ENCODE peak calls at places on chromosomes 11 and 22, in nine cellular contexts. U is thoracic aorta, C is hepatocyte, T is lung, I is upper lobe of right lung, V is pancreas, D is tibial artery, K is colonic mucosa, S is lower lobe of right lung. Q is an unnamed sample. For H3K27me3 and H3K9me3, the result is how much of the 10 kb centered on the place peaks cover.

GRCh38 chr11:86446924-86447285 is 72.2 kb downstream of the CCDC81 start:
- DNase-seq in U (no peak), C (no peak), T (no peak), I (no peak), V (no peak), D (no peak), K (no peak), S (no peak), Q (no peak)

GRCh38 chr11:24754406-24754805 is 257.6 kb downstream of the LUZP2 start:
- DNase-seq in U (no peak), C (no peak), T (no peak), I (no peak), V (no peak), D (no peak), K (no peak), S (no peak), Q (no peak)

GRCh38 chr11:66856496-66857233 is at the start of gene LRFN4:
- DNase-seq in U (no peak), C (peak), T (no peak), I (peak), V (no peak), D (no peak), K (peak), S (no peak), Q (peak)

GRCh38 chr11:120708511-120709183 is 197.1 kb downstream of the GRIK4 start:
- DNase-seq in U (no peak), C (no peak), T (no peak), I (no peak), V (no peak), D (no peak), K (no peak), S (no peak), Q (no peak)

GRCh38 chr11:65565624-65566453 is 4.4 kb upstream of the ZNRD2 start:
- DNase-seq in U (no peak), C (no peak), T (no peak), I (no peak), V (peak), D (no peak), K (no peak), S (no peak), Q (no peak)

GRCh38 chr11:72491001-72491400 is 56.7 kb upstream of the CLPB start:
- DNase-seq in U (no peak), C (no peak), T (no peak), I (no peak), V (no peak), D (no peak), K (no peak), S (no peak), Q (no peak)

GRCh38 chr11:66419825-66420224 is 1.0 kb upstream of the NPAS4 start:
- DNase-seq in U (no peak), C (no peak), T (no peak), I (no peak), V (no peak), D (no peak), K (no peak), S (no peak), Q (no peak)

GRCh38 chr11:9563196-9563730 is 10.2 kb upstream of the WEE1 start:
- DNase-seq in U (no peak), C (no peak), T (no peak), I (no peak), V (no peak), D (no peak), K (no peak), S (no peak), Q (no peak)

GRCh38 chr22:29642694-29643093 is 39.3 kb downstream of the NF2 start:
- DNase-seq in U (no peak), C (no peak), T (no peak), I (no peak), V (no peak), D (no peak), K (no peak), S (no peak), Q (no peak)

GRCh38 chr11:13303668-13304649 is 26.4 kb downstream of the BMAL1 start:
- DNase-seq in U (no peak), C (no peak), T (no peak), I (no peak), V (no peak), D (no peak), K (no peak), S (no peak), Q (no peak)

GRCh38 chr11:1012740-1013627 is 23.5 kb downstream of the MUC6 start:
- DNase-seq in U (no peak), C (no peak), T (no peak), I (no peak), V (peak), D (no peak), K (no peak), S (no peak), Q (no peak)

GRCh38 chr11:121253951-121254350 is 38.6 kb upstream of the SC5D start:
- DNase-seq in U (no peak), C (no peak), T (peak), I (no peak), V (no peak), D (no peak), K (no peak), S (no peak), Q (no peak)

GRCh38 chr11:122422707-122423106 is 232.8 kb upstream of the UBASH3B start:
- DNase-seq in U (no peak), C (no peak), T (no peak), I (no peak), V (no peak), D (no peak), K (no peak), S (no peak), Q (no peak)

GRCh38 chr11:12164061-12165014 is 53.9 kb downstream of the MICAL2 start:
- DNase-seq in U (no peak), C (peak), T (no peak), I (peak), V (no peak), D (no peak), K (no peak), S (no peak), Q (no peak)

GRCh38 chr11:12287374-12288211 is 89.8 kb upstream of the PARVA start:
- DNase-seq in U (peak), C (peak), T (peak), I (no peak), V (no peak), D (peak), K (peak), S (no peak), Q (peak)

GRCh38 chr11:8832571-8833260 is 78.3 kb upstream of the AKIP1 start:
- DNase-seq in U (no peak), C (peak), T (peak), I (peak), V (no peak), D (no peak), K (no peak), S (peak), Q (peak)

DNA sequence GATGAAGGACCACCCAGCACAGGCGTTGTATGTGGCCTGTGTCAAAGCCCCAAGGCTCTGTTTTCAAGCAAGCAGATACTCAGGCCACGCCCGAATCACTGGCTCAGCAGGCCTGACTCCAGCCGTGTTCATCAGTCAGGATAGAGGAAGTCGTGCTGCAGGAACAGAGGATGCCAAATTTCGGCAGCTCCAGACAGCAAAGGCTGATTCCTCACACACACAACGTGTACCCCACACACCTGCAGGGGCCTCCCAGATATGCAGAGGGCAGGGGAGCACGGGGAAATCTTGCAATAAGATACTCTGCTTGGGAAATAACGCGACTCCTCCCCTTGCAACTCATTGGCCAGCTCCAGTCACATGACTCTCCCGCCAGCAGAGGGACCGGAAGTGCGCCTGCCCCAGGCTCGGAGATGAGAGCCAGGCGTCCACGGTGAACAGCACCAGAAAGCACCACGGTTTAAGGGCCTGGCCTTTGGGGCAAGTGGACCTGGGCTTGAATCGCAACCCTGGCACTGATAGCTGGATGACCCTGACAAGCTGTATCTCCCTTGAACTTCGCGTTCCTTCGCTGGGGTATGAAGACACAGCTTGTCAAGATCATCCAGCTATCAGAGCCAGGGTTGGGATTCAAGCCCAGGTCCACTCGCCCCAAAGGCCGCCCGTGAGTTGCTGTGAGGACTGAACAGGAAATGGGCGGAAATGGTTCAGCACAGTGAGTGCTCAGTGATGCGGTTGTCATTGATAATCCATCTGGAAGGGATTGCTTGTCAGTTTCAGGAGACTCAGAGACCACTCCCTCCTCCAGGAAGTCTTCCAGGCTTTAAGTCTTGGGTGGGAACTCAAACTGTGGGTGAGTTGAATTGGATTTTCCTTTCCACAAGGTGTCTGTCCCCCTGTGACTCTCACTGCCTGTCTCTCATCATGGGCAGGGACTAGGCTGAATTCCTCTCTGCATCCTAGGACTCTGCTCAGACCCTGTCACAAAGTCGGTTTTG is 88.5 kb downstream of the MYEOV start:
- DNase-seq in U (no peak), C (no peak), T (no peak), I (peak), V (no peak), D (peak), K (no peak), S (peak), Q (peak)
- H3K27me3 ChIP-seq in U (under half), C (under half), T (under half), I (under half), V (under half), D (under half), K (under half), S (under half), Q (under half)

GRCh38 chr11:19116971-19117759 is at the start of gene ZDHHC13:
- DNase-seq in U (peak), C (peak), T (peak), I (peak), V (peak), D (peak), K (peak), S (peak), Q (peak)
- H3K27ac ChIP-seq in U (no peak), C (peak), T (peak), I (peak), V (peak), D (peak), K (peak), S (peak), Q (peak)

GRCh38 chr22:48695251-48695650 is 1132.4 kb downstream of the BRD1 start:
- DNase-seq in U (no peak), C (no peak), T (no peak), I (no peak), V (no peak), D (no peak), K (no peak), S (no peak), Q (no peak)

GRCh38 chr22:48696371-48696770 is 1131.3 kb downstream of the BRD1 start:
- DNase-seq in U (no peak), C (no peak), T (no peak), I (no peak), V (peak), D (no peak), K (no peak), S (peak), Q (no peak)

GRCh38 chr22:48694296-48694883 is 1133.3 kb downstream of the BRD1 start:
- DNase-seq in U (no peak), C (no peak), T (no peak), I (no peak), V (peak), D (no peak), K (no peak), S (peak), Q (no peak)

GRCh38 chr22:48697223-48697622 is 1130.5 kb downstream of the BRD1 start:
- DNase-seq in U (no peak), C (no peak), T (no peak), I (no peak), V (no peak), D (no peak), K (no peak), S (no peak), Q (no peak)

GRCh38 chr22:48695731-48696305 is 1131.9 kb downstream of the BRD1 start:
- DNase-seq in U (no peak), C (no peak), T (no peak), I (no peak), V (peak), D (no peak), K (no peak), S (peak), Q (no peak)
- H3K9me3 ChIP-seq in U (under half), C (under half), T (under half), I (under half), V (under half), D (under half), K (under half), S (under half), Q (under half)

GRCh38 chr11:33898957-33899356 is 7.1 kb upstream of the LMO2 start:
- DNase-seq in U (no peak), C (no peak), T (no peak), I (no peak), V (no peak), D (no peak), K (no peak), S (no peak), Q (no peak)

GRCh38 chr11:33899383-33900037 is 7.6 kb upstream of the LMO2 start:
- DNase-seq in U (peak), C (peak), T (peak), I (no peak), V (no peak), D (peak), K (peak), S (peak), Q (peak)

GRCh38 chr11:33895752-33896137 is 3.9 kb upstream of the LMO2 start:
- DNase-seq in U (no peak), C (no peak), T (no peak), I (no peak), V (no peak), D (no peak), K (no peak), S (no peak), Q (no peak)

GRCh38 chr11:33900159-33900855 is 8.4 kb upstream of the LMO2 start:
- DNase-seq in U (no peak), C (no peak), T (no peak), I (no peak), V (no peak), D (no peak), K (no peak), S (no peak), Q (no peak)

DNA sequence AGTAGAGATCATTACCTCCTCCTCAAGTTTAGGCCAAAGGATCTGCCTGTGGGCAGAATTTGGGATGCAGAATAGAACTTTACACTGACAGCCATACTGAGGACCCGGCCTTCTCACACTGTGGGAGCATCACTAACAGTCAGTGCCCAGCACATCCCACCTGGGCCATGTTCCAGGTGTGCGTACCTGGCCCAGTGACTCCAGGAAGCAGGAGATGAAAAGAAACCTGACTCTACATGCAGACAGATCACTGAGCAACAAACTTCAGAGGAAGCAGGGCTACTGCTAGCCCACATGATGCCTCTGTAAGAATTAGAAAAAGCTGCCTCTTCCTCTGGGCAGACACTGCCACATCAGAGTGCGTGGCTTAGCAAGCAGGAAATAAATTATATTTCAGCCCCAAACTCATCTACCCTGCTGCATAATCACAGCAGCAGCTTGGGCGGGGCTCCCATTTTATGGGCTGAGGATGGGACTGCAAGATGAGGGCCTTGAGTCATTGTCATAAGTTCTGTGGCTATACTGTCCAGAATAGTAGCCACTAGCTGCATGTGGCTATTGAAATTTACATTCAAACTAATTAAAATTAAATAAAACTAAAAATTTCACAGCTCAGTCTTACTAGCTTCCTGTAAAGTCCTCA is 6.0 kb upstream of the LMO2 start:
- DNase-seq in U (no peak), C (no peak), T (no peak), I (no peak), V (no peak), D (no peak), K (no peak), S (no peak), Q (no peak)
- H3K27me3 ChIP-seq in U (under half), C (under half), T (under half), I (under half), V (under half), D (under half), K (under half), S (under half), Q (under half)

GRCh38 chr11:61594907-61595257 is 14.0 kb upstream of the SYT7 start:
- DNase-seq in U (no peak), C (no peak), T (no peak), I (no peak), V (no peak), D (no peak), K (no peak), S (no peak), Q (no peak)
- H3K27ac ChIP-seq in U (no peak), C (peak), T (peak), I (peak), V (no peak), D (no peak), K (no peak), S (peak), Q (no peak)